ENCODE peak calls at places on chromosomes 4 and X, in five cellular contexts. B, D, U, W and P are unnamed samples.

GRCh38 chr4:39655206-39655605 is 16.5 kb upstream of the SMIM14 start:
- DNase-seq in W (no peak), B (peak), U (no peak), D (no peak), P (no peak)

GRCh38 chrX:3526084-3526483 is 179.6 kb upstream of the MXRA5 start:
- DNase-seq in U (no peak), D (no peak), W (no peak), B (peak), P (no peak)

GRCh38 chr4:81607947-81608346 is 136.2 kb upstream of the RASGEF1B start:
- DNase-seq in D (no peak), B (no peak), W (peak), U (no peak), P (no peak)

GRCh38 chr4:1219553-1219950 is 29.4 kb downstream of the CTBP1 start:
- DNase-seq in U (no peak), B (peak), D (no peak), W (no peak), P (no peak)

GRCh38 chrX:70445876-70446275 is 1.2 kb downstream of the DLG3 start:
- DNase-seq in B (no peak), W (no peak), U (no peak), D (no peak), P (no peak)

GRCh38 chr4:41359069-41359769 is 102.5 kb downstream of the UCHL1 start:
- DNase-seq in W (no peak), B (no peak), U (peak), D (peak), P (no peak)

GRCh38 chrX:13492286-13492685 is 77.1 kb upstream of the EGFL6 start:
- DNase-seq in W (no peak), U (no peak), B (no peak), D (no peak), P (no peak)

GRCh38 chrX:109783712-109784109 is 50.7 kb upstream of the ACSL4 start:
- DNase-seq in B (no peak), U (no peak), W (no peak), D (no peak), P (no peak)

GRCh38 chr4:109912706-109913621 is at the start of gene EGF:
- DNase-seq in D (no peak), B (peak), U (no peak), W (peak), P (peak)

GRCh38 chrX:54560411-54560810 is 30.4 kb downstream of the GNL3L start:
- DNase-seq in B (no peak), W (no peak), U (no peak), D (no peak), P (no peak)

GRCh38 chr4:156085073-156085472 is 131.4 kb upstream of the CTSO start:
- DNase-seq in B (no peak), D (no peak), U (no peak), W (no peak), P (no peak)

GRCh38 chr4:83316459-83317170 is 18.0 kb downstream of the HPSE start:
- DNase-seq in B (no peak), W (no peak), D (no peak), U (no peak), P (no peak)

GRCh38 chr4:38757945-38758344 is 24.8 kb downstream of the TLR10 start:
- DNase-seq in D (peak), B (no peak), U (peak), W (no peak), P (no peak)

GRCh38 chrX:25721564-25721963 is 416.6 kb upstream of the MAGEB18 start:
- DNase-seq in U (no peak), D (no peak), W (no peak), B (no peak), P (peak)

GRCh38 chr4:13445841-13446790 is 38.0 kb downstream of the RAB28 start:
- DNase-seq in B (no peak), U (peak), D (no peak), W (no peak), P (peak)

DNA sequence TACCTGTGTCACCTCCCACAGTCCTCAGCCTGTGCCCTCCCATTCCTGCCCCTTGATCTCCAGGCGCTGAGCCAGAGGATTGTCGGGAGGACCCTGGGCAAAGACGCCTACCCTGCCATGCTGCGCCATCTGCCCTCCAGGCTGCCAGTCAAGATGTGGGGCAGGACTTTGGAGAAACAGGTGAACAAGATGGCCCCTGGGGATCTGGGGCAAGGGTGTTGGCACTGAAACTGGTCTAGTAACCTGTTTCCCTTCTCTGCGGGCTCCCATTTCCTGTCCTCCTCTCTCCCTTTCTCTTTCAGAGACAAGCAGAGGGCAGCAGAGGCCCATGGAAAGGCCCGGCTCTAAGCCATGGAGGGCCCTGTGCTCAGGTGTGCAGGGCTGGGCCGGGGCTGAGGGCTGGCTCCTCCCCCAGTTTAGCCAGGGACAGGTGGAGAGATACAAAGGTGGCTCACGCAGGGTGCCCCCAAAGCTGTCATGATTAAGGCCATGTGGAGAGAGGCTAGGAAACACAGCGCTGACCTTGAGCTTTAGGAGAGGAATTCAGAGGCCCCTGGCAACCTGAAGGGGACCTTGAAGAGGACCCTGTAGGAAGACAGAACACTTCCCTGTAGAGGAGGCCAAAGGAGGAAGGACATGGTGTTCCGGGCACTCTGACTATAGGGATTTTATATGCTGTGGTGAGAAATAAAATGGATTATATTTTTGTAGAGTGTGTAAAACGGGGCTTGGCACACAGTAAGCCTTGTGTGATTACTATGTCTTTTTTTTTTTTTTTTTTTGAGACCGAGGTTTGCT is at the start of gene GLOD5:
- DNase-seq in U (peak), D (peak), W (peak), B (no peak), P (no peak)
- H4K91ac ChIP-seq in U (no peak), D (peak), W (no peak), B (no peak), P (no peak)

DNA sequence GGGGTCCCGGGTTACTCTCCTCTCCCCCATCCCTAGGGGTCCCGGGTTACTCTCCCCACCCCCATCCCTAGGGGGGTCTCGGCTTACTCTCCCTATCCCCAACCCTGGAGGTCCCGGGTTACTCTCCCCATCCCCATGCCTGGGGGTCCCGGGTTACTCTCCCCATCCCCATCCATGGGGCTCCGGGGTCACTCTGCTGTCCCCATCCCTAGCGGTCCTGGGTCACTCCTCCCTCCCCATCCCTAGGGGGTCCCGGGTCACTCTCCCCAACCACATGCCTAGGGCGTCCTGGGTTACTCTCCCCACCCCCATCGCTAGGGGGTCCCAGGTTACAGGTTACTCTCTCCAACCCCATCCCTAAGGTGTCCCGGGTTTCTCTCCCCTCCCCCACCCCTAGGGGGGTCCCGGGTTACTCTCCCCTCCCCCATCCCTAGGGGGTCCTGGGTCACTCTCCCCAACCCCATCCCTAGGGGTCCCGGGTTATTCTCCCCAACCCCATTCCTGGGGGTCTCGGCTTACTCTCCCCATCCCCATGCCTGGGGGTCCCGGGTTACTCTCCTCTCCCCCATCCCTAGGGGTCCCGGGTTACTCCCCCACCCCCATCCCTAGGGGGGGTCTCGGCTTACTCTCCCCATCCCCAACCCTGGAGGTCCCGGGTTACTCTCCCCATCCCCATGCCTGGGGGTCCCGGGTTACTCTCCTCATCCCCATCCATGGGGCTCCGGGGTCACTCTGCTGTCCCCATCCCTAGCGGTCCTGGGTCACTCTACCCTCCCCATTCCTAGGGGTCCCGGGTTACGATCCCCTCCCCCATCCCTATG is 823 bp downstream of the ASMTL start:
- DNase-seq in U (peak), B (no peak), D (no peak), W (no peak), P (no peak)
- H4K91ac ChIP-seq in U (no peak), B (no peak), D (no peak), W (no peak), P (no peak)

GRCh38 chrX:39974228-39974627 is 123.5 kb downstream of the BCOR start:
- DNase-seq in U (peak), W (no peak), D (no peak), B (no peak), P (no peak)
- H4K91ac ChIP-seq in U (no peak), W (no peak), D (no peak), B (no peak), P (no peak)

GRCh38 chr4:174550541-174550940 is 28.3 kb upstream of the HPGD start:
- DNase-seq in U (no peak), B (no peak), W (no peak), D (no peak), P (no peak)
- H4K91ac ChIP-seq in U (no peak), B (no peak), W (no peak), D (no peak), P (no peak)

GRCh38 chrX:78124304-78124703 is 15.1 kb downstream of the TAF9B start:
- DNase-seq in B (no peak), U (no peak), D (no peak), W (no peak), P (no peak)

GRCh38 chrX:78118628-78119027 is 14.6 kb downstream of the PGK1 start:
- DNase-seq in U (no peak), W (no peak), D (no peak), B (no peak), P (no peak)

GRCh38 chrX:78119521-78120227 is 15.6 kb downstream of the PGK1 start:
- DNase-seq in D (no peak), W (no peak), B (no peak), U (no peak), P (no peak)

GRCh38 chrX:78125148-78125547 is 14.3 kb downstream of the TAF9B start:
- DNase-seq in U (no peak), D (no peak), B (no peak), W (no peak), P (no peak)

DNA sequence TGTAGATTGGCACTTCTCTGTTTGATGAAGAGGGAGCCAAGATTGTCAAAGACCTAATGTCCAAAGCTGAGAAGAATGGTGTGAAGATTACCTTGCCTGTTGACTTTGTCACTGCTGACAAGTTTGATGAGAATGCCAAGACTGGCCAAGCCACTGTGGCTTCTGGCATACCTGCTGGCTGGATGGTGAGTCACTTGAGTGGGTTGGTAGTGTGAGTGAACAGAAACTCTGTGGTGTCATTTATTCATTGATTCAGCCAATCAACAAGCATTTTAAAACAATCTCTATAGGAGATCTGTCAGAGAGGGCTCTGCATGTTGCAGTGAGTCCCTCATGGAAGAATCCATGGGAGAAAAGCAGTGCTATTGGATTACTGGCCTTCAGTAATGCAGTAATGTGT is 16.3 kb downstream of the TAF9B start:
- DNase-seq in U (no peak), B (peak), D (no peak), W (no peak), P (no peak)
- H4K91ac ChIP-seq in U (no peak), B (no peak), D (no peak), W (no peak), P (no peak)

GRCh38 chr4:56976878-56977320 is 507 bp downstream of the NOA1 start:
- DNase-seq in U (peak), B (no peak), W (peak), D (no peak), P (peak)
- H4K91ac ChIP-seq in U (no peak), B (no peak), W (no peak), D (no peak), P (no peak)

GRCh38 chr4:10353110-10353509 is 104.1 kb downstream of the ZNF518B start:
- DNase-seq in B (no peak), W (no peak), U (no peak), D (no peak), P (no peak)

GRCh38 chr4:10354225-10354624 is 103.0 kb downstream of the ZNF518B start:
- DNase-seq in U (no peak), D (no peak), W (no peak), B (no peak), P (no peak)

DNA sequence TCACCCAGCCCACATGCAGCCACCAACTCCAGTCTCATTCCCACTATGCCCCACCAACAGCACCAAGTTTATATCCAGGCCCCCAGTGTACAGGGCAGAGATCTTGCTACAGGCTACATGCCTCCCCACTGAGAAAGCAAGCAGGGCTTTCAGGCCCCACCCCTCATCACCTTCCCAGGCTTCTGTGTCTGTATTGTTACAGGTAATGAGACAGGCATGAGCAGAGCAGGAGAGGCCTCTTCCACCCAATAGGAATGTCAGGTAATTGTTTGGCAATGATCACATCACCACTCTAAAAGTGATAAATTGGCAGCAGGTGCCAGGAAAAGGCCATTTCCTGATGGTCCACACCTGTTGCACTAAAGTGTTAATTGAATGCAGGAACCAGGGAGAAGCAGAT is 102.5 kb downstream of the ZNF518B start:
- DNase-seq in B (no peak), D (no peak), W (no peak), U (no peak), P (no peak)
- H4K91ac ChIP-seq in B (no peak), D (no peak), W (no peak), U (no peak), P (no peak)

GRCh38 chr4:107283587-107284559 is 247.8 kb upstream of the DKK2 start:
- DNase-seq in B (peak), D (peak), U (no peak), W (peak), P (no peak)
- H4K91ac ChIP-seq in B (no peak), D (no peak), U (no peak), W (no peak), P (no peak)

DNA sequence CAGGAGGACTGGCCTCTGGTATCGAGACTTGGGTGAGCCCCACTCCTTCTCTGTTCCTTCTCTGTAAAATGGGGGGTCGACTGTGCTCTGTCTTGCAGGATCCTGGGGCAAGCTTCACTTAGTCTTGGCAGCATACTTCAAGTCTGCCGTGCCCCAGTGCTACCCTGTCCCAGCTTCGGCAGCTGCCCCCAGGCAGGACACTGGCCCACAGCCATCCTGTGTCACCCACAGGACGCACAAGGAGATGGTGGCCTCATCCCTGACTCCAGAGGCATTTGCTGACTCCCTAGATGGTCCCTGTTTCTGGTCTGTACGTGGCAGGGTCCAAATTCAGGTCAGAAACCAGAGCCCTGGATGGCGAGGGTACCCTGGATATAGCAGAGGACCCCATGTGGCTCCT is 7.1 kb upstream of the HAUS7 start:
- DNase-seq in D (no peak), W (no peak), U (no peak), B (no peak), P (no peak)
- H4K91ac ChIP-seq in D (peak), W (peak), U (no peak), B (peak), P (no peak)